ENCODE peak calls at places on chromosomes 4 and X, in eight cellular contexts. P is activated CD4-positive, alpha-beta T cell treated with anti-CD3 and anti-CD28 coated beads, Interleukin-2, amount 10 ng/mL, durations not matched to agents 7 days and 5 days; V is Daoy; O is dorsolateral prefrontal cortex; L is iPS DF 6.9; T is endothelial cell; K is ureter; I is ACHN. M is an unnamed sample.

GRCh38 chr4:10317345-10317744 is 139.9 kb downstream of the ZNF518B start:
- DNase-seq in P (no peak), V (no peak), O (no peak), L (no peak), T (no peak), K (no peak), I (no peak), M (no peak)

GRCh38 chr4:186827542-186827887 is 103.9 kb upstream of the FAT1 start:
- DNase-seq in P (no peak), V (no peak), O (no peak), L (no peak), T (no peak), K (no peak), I (no peak), M (no peak)

GRCh38 chrX:24229400-24229879 is 79.9 kb downstream of the ZFX start:
- DNase-seq in P (no peak), V (peak), O (no peak), L (no peak), T (no peak), K (no peak), I (peak), M (no peak)

GRCh38 chr4:169439244-169439643 is 168.5 kb upstream of the SH3RF1 start:
- DNase-seq in P (no peak), V (no peak), O (no peak), L (no peak), T (no peak), K (no peak), I (no peak), M (no peak)

GRCh38 chr4:23212558-23212957 is 519.8 kb downstream of the GBA3 start:
- DNase-seq in P (no peak), V (no peak), O (no peak), L (no peak), T (no peak), K (no peak), I (no peak), M (no peak)

GRCh38 chr4:88028961-88029360 is 21.5 kb downstream of the PKD2 start:
- DNase-seq in P (no peak), V (no peak), O (no peak), L (no peak), T (no peak), K (no peak), I (no peak), M (no peak)

GRCh38 chr4:185020293-185020808 is 2.1 kb downstream of the HELT start:
- DNase-seq in P (no peak), V (peak), O (no peak), L (no peak), T (peak), K (no peak), I (peak), M (no peak)

GRCh38 chrX:74453178-74453577 is 31.9 kb downstream of the SLC16A2 start:
- DNase-seq in P (no peak), V (no peak), O (no peak), L (no peak), T (no peak), K (no peak), I (no peak), M (no peak)

GRCh38 chrX:24603191-24603590 is 44.0 kb downstream of the PCYT1B start:
- DNase-seq in P (no peak), V (no peak), O (no peak), L (no peak), T (no peak), K (no peak), I (no peak), M (no peak)

GRCh38 chr4:56147371-56147770 is 198.6 kb downstream of the CEP135 start:
- DNase-seq in P (no peak), V (no peak), O (no peak), L (no peak), T (no peak), K (no peak), I (no peak), M (peak)

GRCh38 chr4:74308215-74308614 is at the start of gene EPGN:
- DNase-seq in P (peak), V (no peak), O (no peak), L (no peak), T (no peak), K (no peak), I (no peak), M (no peak)

GRCh38 chr4:41814565-41814964 is 66.0 kb upstream of the PHOX2B start:
- DNase-seq in P (no peak), V (peak), O (no peak), L (peak), T (peak), K (no peak), I (peak), M (no peak)

GRCh38 chr4:141652161-141652778 is 15.9 kb downstream of the IL15 start:
- DNase-seq in P (no peak), V (peak), O (no peak), L (no peak), T (no peak), K (no peak), I (no peak), M (peak)

GRCh38 chr4:142961866-142962265 is 115.8 kb upstream of the INPP4B start:
- DNase-seq in P (no peak), V (no peak), O (no peak), L (no peak), T (no peak), K (no peak), I (no peak), M (no peak)

M was measured in AG09319.